ENCODE peak calls at places on chromosomes 2 and 18, in ten cellular contexts. R, E, W, J, G, Y, S, T, D and I are unnamed samples.

GRCh38 chr2:64325477-64325851 is 128.5 kb upstream of the LGALSL start:
- DNase-seq in G (no peak), J (no peak), D (no peak), W (no peak), R (no peak), Y (no peak), T (no peak), S (no peak), E (peak), I (no peak)

GRCh38 chr2:102268529-102269524 is 42.5 kb upstream of the IL1RL1 start:
- DNase-seq in R (no peak), T (peak), J (no peak), S (no peak), D (no peak), Y (no peak), E (no peak), G (peak), W (no peak), I (no peak)

GRCh38 chr2:100365434-100365833 is 43.1 kb upstream of the LONRF2 start:
- DNase-seq in E (peak), J (no peak), R (no peak), G (peak), T (peak), S (peak), W (no peak), D (no peak), Y (no peak), I (no peak)

GRCh38 chr18:55509631-55510372 is 78.2 kb downstream of the TCF4 start:
- DNase-seq in Y (no peak), S (no peak), E (peak), R (peak), T (peak), D (no peak), J (peak), G (peak), W (no peak), I (no peak)

GRCh38 chr2:145140658-145141057 is 620.7 kb upstream of the ZEB2 start:
- DNase-seq in W (no peak), T (no peak), J (no peak), G (no peak), Y (no peak), R (no peak), E (no peak), S (no peak), D (no peak), I (no peak)

GRCh38 chr2:233481368-233482142 is 85.0 kb downstream of the USP40 start:
- DNase-seq in Y (no peak), R (no peak), S (no peak), E (peak), G (no peak), W (no peak), J (no peak), T (no peak), D (no peak), I (no peak)

GRCh38 chr2:229851870-229852269 is 69.9 kb downstream of the TRIP12 start:
- DNase-seq in W (no peak), J (no peak), D (no peak), Y (no peak), S (no peak), R (no peak), E (no peak), T (no peak), G (no peak), I (no peak)

GRCh38 chr2:23595021-23595420 is 210.0 kb downstream of the KLHL29 start:
- DNase-seq in J (no peak), D (no peak), Y (no peak), W (no peak), T (no peak), S (no peak), R (no peak), E (no peak), G (no peak), I (no peak)

GRCh38 chr2:209556354-209556961 is 132.6 kb downstream of the MAP2 start:
- DNase-seq in S (peak), W (no peak), T (peak), R (peak), Y (peak), J (peak), D (no peak), E (peak), G (peak), I (no peak)

GRCh38 chr2:10188211-10188610 is 65.7 kb downstream of the RRM2 start:
- DNase-seq in G (peak), S (no peak), Y (peak), D (no peak), W (no peak), R (no peak), J (no peak), E (no peak), T (no peak), I (no peak)
- TF ChIP-seq CTCF in G (peak), S (no peak), Y (peak), D (peak), W (peak), R (no peak), J (no peak), E (peak), T (peak), I (no peak)

GRCh38 chr2:203112342-203112741 is 97.7 kb downstream of the NBEAL1 start:
- DNase-seq in E (no peak), D (no peak), S (no peak), J (no peak), G (no peak), W (no peak), Y (no peak), T (no peak), R (no peak), I (no peak)
- TF ChIP-seq CTCF in E (no peak), D (no peak), S (no peak), J (no peak), G (no peak), W (no peak), Y (no peak), T (no peak), R (peak), I (no peak)

DNA sequence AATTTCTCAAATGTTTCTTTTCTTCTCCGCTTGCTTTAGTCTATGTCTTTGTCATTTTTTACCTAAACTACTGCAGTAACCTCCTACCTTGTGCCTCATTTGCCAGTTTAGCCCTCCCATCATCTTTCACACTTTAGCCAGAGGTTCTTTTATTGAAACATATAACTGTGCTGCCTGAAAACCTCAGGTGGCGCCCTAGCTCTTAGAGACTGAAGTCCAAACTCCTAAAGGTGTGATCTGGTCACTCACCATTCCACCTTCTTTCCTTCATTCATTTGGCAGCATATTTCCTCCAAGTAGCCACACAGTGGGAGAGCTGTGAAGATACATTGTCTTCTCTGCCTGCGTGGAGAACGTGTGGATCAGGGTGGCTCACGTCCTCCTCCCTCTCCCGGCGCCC is 98.2 kb upstream of the MAPRE2 start:
- DNase-seq in Y (no peak), T (no peak), R (no peak), J (no peak), G (no peak), E (no peak), D (no peak), W (no peak), S (peak), I (no peak)
- TF ChIP-seq CTCF in Y (no peak), T (no peak), R (no peak), J (no peak), G (no peak), E (no peak), D (no peak), W (no peak), S (no peak), I (peak)

GRCh38 chr2:61969376-61969775 is 63.9 kb downstream of the COMMD1 start:
- DNase-seq in Y (no peak), S (no peak), G (peak), E (peak), R (no peak), W (no peak), T (no peak), D (no peak), J (no peak), I (no peak)

GRCh38 chr2:61962095-61962984 is 56.9 kb downstream of the COMMD1 start:
- DNase-seq in W (no peak), R (no peak), T (no peak), S (no peak), E (no peak), D (no peak), J (no peak), G (no peak), Y (no peak), I (no peak)

GRCh38 chr2:61967262-61967661 is 61.8 kb downstream of the COMMD1 start:
- DNase-seq in R (no peak), G (peak), S (no peak), D (no peak), Y (no peak), W (no peak), T (no peak), E (no peak), J (no peak), I (no peak)

GRCh38 chr2:61970807-61971556 is 65.5 kb downstream of the COMMD1 start:
- DNase-seq in T (no peak), D (no peak), E (peak), J (no peak), S (peak), W (no peak), Y (no peak), G (peak), R (no peak), I (no peak)

DNA sequence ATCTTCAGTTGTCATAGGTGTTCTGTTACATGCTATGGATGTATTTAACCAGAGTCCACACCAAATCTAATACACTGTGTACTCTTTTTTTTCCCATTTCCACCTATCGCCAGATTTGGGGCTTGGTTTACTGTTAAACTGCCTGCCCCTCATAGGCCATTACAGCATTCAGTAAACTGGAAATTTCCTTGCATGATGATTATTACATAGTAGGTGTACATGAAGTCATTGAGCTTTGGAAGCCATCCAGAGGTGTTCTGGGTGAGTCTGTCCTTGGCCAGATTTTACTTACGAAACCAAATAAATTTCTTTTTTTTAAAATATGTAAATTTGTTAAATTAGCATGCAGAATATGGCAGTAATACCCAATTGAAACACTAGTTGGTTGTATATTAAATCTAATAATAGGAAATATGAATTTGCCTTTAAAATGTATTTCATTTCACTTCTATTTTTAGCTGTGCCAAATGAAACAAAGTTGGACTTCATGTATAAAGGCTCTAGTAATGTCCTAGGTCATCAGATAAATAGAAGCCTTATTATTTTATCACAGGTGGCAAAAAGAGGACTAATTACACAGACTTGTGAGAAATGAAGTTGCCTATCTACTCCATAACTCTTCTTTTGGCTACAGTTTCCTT is 60.7 kb downstream of the COMMD1 start:
- DNase-seq in Y (no peak), T (no peak), R (no peak), J (no peak), E (no peak), D (no peak), G (no peak), S (no peak), W (no peak), I (no peak)
- TF ChIP-seq CTCF in Y (no peak), T (peak), R (no peak), J (no peak), E (no peak), D (no peak), G (no peak), S (no peak), W (no peak), I (no peak)

GRCh38 chr2:157905092-157905491 is 29.0 kb upstream of the ACVR1 start:
- DNase-seq in J (no peak), G (no peak), R (no peak), T (no peak), S (no peak), Y (no peak), E (no peak), D (no peak), W (no peak), I (no peak)
- TF ChIP-seq CTCF in J (no peak), G (no peak), R (no peak), T (no peak), S (no peak), Y (no peak), E (no peak), D (no peak), W (no peak), I (no peak)

DNA sequence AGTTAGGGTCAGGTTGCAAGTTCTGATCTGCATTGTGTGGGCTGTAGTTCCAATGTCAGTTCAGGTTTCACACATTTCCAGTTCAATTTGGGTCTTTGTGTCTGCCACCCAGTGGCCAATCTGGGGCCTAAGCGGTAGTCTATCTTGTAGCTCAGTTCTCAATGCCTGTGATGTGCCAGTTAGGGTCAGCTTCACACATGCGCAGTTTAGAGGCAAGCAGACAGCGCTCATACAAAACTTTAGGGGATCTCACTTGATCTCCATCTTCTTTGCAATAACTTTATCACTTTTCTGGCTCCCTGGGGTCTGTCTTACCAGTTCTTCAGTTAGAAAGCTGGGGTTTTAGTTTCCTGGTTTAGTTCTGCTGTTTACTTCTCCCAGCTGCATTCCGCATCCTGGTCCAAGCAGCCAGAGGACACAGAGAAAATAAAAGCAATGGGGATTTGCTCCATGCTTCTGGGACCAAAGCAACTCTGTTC is 11.0 kb upstream of the ZNF24 start:
- DNase-seq in Y (peak), J (peak), G (peak), T (peak), D (peak), W (peak), R (peak), E (peak), S (peak), I (no peak)
- TF ChIP-seq CTCF in Y (peak), J (peak), G (peak), T (peak), D (peak), W (peak), R (peak), E (peak), S (peak), I (peak)

GRCh38 chr2:31147645-31148044 is 9.4 kb upstream of the GALNT14 start:
- DNase-seq in Y (no peak), W (no peak), S (no peak), R (no peak), D (no peak), T (no peak), G (no peak), J (no peak), E (no peak), I (no peak)

GRCh38 chr2:31150120-31150670 is 12.0 kb upstream of the GALNT14 start:
- DNase-seq in R (peak), W (no peak), S (no peak), T (no peak), D (no peak), G (no peak), J (no peak), Y (no peak), E (no peak), I (no peak)

GRCh38 chr2:31151501-31151900 is 13.3 kb upstream of the GALNT14 start:
- DNase-seq in D (no peak), W (no peak), R (no peak), Y (no peak), E (peak), G (no peak), T (no peak), S (no peak), J (no peak), I (no peak)
- TF ChIP-seq CTCF in D (no peak), W (no peak), R (peak), Y (no peak), E (peak), G (no peak), T (peak), S (no peak), J (no peak), I (peak)

DNA sequence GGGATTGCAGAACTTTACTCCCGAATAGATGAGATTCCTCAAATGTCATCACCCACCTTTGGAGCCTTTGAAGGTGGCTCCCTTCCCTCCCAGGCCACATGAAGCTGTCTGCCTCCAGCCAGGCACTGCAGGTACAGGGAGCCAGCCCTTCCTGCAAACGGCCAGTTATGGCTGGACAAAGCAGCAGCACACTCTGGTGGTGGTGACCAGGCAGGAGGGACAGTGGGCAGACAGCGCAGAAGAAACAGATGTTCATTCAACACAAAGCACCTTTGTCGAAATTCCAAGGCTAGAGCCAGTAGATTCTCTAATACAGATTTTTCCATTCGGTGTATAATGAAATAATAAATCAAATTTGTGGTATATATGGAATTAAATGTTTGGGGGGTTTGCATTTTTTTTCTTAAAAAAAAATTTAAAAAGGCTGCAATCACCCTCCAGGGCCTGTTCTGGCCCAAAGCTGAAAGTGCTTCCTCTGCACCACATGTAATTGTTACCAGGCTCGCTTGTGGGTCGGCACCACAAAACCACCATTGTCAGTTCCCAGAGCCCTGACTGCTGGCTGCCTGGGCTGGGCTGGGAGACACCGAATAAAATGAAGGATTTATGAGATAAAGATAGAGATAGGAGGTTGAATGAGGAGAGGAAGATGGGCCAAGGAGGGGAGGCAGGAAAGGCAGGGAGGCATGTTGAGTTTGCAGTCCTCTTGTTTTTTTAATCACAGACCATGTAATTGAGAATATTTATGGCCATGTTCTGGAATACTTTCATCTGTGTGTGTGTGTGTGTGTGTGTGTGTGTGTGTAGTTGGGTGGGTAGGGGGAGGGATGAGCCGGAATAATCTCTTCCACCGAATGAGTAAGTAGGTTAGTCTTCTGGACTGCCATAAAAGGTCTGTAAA is 14.5 kb downstream of the NRP2 start:
- DNase-seq in R (no peak), T (no peak), Y (no peak), W (no peak), D (no peak), S (no peak), J (no peak), E (no peak), G (peak), I (no peak)
- TF ChIP-seq CTCF in R (no peak), T (peak), Y (no peak), W (no peak), D (peak), S (no peak), J (no peak), E (no peak), G (peak), I (no peak)

GRCh38 chr2:127639111-127639474 is 6.9 kb upstream of the GPR17 start:
- DNase-seq in W (no peak), T (no peak), D (no peak), E (no peak), Y (no peak), S (no peak), G (no peak), R (no peak), J (no peak), I (no peak)

GRCh38 chr2:127638361-127639110 is 7.4 kb upstream of the GPR17 start:
- DNase-seq in E (peak), D (no peak), R (no peak), T (no peak), S (no peak), W (peak), Y (peak), J (no peak), G (peak), I (no peak)

GRCh38 chr2:127637236-127637630 is 8.7 kb upstream of the GPR17 start:
- DNase-seq in D (no peak), E (no peak), R (no peak), G (no peak), T (no peak), W (no peak), J (no peak), S (no peak), Y (no peak), I (no peak)

GRCh38 chr2:127636248-127637235 is 9.4 kb upstream of the GPR17 start:
- DNase-seq in Y (no peak), T (no peak), W (no peak), E (no peak), R (no peak), G (no peak), S (no peak), J (no peak), D (no peak), I (no peak)

DNA sequence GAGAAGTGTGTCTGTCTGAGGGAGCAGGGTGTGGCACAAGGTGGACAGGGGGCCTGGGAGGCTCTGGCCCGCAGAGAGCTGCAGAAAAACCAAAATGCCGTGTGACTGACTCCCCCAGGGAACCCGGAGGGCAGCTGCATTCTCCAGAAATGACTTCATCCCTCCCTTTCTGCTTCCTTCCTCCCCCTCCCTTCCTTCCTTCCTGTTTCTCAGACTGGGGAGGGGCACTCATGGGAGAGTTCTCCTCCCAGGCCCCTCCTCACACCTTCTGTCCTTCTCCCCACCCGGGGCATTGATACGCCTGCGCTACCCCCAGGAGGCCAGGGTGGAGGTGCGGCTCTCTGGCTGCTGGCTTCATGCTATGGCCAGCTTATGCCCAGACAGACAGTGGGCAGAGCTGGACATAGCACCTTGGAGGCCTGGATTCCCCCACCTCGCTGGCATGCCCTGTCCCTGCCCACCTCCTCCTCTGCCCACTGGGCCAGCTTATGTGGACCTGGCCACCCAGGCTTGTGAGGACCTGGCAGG is 8.2 kb upstream of the GPR17 start:
- DNase-seq in Y (peak), G (peak), D (no peak), W (no peak), R (no peak), J (no peak), E (peak), S (peak), T (peak), I (no peak)
- TF ChIP-seq CTCF in Y (no peak), G (no peak), D (no peak), W (no peak), R (no peak), J (no peak), E (no peak), S (no peak), T (no peak), I (no peak)